ENCODE peak calls at places on chromosome 4, in six cellular contexts. R, U, M, C, P and N are unnamed samples.

GRCh38 chr4:19739101-19739651 is 512.5 kb upstream of the SLIT2 start:
- DNase-seq in R (peak; percentile 78), U (no peak), M (no peak), C (no peak), P (no peak), N (no peak)

GRCh38 chr4:27387706-27388105 is 527.1 kb downstream of the STIM2 start:
- DNase-seq in R (no peak), U (no peak), M (no peak), C (no peak), P (no peak), N (no peak)

GRCh38 chr4:3773552-3774001 is 7.4 kb downstream of the ADRA2C start:
- DNase-seq in R (no peak), U (no peak), M (no peak), C (peak; percentile 44), P (no peak), N (no peak)

GRCh38 chr4:85650908-85651307 is 176.0 kb downstream of the ARHGAP24 start:
- DNase-seq in R (no peak), U (no peak), M (no peak), C (no peak), P (no peak), N (no peak)

GRCh38 chr4:145881991-145882390 is 56.6 kb downstream of the ZNF827 start:
- DNase-seq in R (no peak), U (no peak), M (no peak), C (no peak), P (no peak), N (no peak)

GRCh38 chr4:4541040-4541631 is 712 bp downstream of the STX18 start:
- DNase-seq in R (no peak), U (no peak), M (peak; percentile 36), C (peak; percentile 60), P (no peak), N (no peak)

GRCh38 chr4:71709961-71710360 is 73.9 kb downstream of the GC start:
- DNase-seq in R (no peak), U (no peak), M (no peak), C (no peak), P (no peak), N (peak; percentile 5)

GRCh38 chr4:151304755-151305154 is 20.6 kb downstream of the SH3D19 start:
- DNase-seq in R (no peak), U (no peak), M (no peak), C (no peak), P (no peak), N (no peak)

GRCh38 chr4:55553442-55553841 is 6.7 kb upstream of the CLOCK start:
- DNase-seq in R (no peak), U (no peak), M (no peak), C (peak; percentile 67), P (peak; percentile 48), N (no peak)

GRCh38 chr4:13640149-13640671 is 12.7 kb upstream of the BOD1L1 start:
- DNase-seq in R (no peak), U (peak; percentile 77), M (no peak), C (no peak), P (no peak), N (peak; percentile 7)

GRCh38 chr4:175998782-175999181 is 66.9 kb upstream of the WDR17 start:
- DNase-seq in R (peak; percentile 47), U (peak; percentile 48), M (no peak), C (no peak), P (peak; percentile 72), N (no peak)

GRCh38 chr4:175997291-175997690 is 68.3 kb upstream of the WDR17 start:
- DNase-seq in R (no peak), U (no peak), M (no peak), C (no peak), P (no peak), N (no peak)

GRCh38 chr4:176002007-176002623 is 63.5 kb upstream of the WDR17 start:
- DNase-seq in R (peak; percentile 18), U (peak; percentile 16), M (no peak), C (no peak), P (peak; percentile 78), N (no peak)

GRCh38 chr4:175999944-176000343 is 65.7 kb upstream of the WDR17 start:
- DNase-seq in R (no peak), U (no peak), M (no peak), C (no peak), P (no peak), N (no peak)

DNA sequence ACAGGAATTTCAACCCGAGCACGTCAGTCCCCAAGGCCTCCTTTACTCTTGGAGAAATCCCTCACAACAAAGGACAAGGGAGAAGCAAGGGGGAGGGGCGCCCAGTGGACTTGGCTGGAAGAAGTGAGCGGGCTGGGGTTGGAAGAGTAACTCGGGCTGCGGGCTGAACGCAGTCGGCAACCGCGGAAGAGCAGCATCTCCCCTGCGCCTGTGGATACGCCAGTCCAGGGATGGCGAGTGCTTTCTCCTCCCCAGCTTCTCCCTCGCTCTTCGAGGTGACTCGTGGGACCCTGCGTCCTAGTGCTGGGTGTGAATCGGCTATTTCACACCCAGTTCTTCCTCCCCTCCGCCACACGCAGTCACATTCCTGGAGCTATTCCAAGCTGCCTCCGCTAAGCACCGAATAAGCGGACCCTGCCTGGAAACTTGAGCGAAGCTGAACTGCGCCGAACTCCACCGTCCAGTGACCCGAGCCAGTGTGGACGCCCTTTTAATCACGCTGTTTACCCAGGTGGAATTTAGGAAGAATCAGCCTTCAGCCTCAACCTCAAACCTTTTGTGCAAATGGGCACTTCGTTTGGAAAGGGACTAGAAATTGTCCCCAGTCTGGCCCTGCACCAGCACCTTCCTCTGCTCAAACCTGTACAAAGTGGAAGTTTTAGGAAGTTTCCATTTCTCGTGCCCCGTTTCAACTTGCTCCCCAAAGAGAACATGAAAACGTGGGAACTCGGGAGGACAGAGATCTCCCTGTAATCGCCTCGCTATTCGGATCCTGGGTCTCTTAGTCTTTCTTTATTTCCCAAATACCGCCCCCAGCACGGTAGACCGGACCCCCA is 64.3 kb upstream of the WDR17 start:
- DNase-seq in R (peak; percentile 15), U (peak; percentile 60), M (no peak), C (no peak), P (peak; percentile 76), N (no peak)
- TF ChIP-seq ZNF274 in R (no peak), U (no peak), M (no peak), C (no peak), P (no peak), N (no peak)

DNA sequence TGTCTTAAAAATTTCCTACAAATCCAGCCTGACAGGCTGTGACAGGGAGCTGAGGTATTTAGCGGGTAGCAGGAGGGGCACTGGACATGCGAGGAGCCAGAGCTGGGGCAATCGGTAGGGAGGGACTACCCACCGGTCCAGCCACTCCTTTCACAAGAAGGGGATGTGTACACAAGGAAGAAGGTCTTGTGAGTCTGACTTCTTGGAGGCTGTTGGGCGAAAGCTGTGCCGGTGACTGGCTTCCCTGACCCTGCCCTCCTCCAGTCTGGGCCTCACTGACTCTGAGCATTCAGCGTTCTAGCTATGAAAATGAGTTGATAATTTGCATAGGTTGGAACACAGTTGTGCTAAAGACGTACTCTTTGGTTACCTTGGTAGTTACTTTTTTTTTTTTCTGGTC is 12.7 kb upstream of the CXCL8 start:
- DNase-seq in R (no peak), U (no peak), M (no peak), C (no peak), P (no peak), N (no peak)
- TF ChIP-seq ZNF274 in R (no peak), U (no peak), M (no peak), C (no peak), P (no peak), N (no peak)

DNA sequence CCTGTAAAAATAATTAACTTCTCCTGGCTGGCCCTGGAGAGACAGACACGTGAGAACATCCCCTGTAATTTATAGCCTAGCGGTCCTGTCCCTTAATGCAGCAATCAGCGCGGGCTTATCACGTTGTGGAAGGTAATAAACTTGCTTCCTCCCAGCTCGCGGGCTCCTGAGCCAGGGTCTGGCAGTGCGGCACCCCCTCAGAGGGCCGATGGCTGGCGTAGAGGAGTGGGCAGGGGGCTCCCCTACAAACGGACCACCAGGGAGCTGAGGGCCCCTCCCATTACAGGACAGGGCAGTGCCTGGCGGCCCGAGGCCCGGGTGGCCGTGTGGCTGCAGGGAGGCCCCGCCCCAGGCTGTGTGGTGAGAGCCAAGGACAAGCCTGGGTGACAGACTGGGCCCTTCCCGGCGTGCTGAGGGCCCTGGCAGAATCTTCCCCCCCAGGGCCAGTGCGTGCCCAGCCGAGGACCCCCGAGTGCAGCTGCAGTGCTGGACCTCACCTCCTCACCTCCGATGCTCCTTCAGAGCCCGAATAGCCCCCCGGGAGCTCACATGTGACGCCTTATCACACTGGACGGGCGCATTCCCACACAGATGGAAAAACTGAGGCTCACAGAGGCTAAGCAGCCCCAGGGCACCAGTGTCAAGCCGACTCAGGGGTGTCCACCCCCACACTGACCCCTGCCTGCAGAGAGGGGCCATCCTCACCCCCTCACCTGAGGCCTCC is 84.8 kb upstream of the NKX1-1 start:
- DNase-seq in R (no peak), U (no peak), M (no peak), C (no peak), P (no peak), N (no peak)
- TF ChIP-seq ZNF274 in R (no peak), U (no peak), M (no peak), C (no peak), P (no peak), N (no peak)

GRCh38 chr4:148254818-148255366 is 187.3 kb downstream of the NR3C2 start:
- DNase-seq in R (no peak), U (no peak), M (no peak), C (no peak), P (no peak), N (no peak)

GRCh38 chr4:148258526-148258925 is 183.7 kb downstream of the NR3C2 start:
- DNase-seq in R (no peak), U (no peak), M (no peak), C (no peak), P (no peak), N (no peak)

GRCh38 chr4:148248824-148249223 is 193.4 kb downstream of the NR3C2 start:
- DNase-seq in R (no peak), U (no peak), M (no peak), C (no peak), P (no peak), N (no peak)

GRCh38 chr4:148253748-148254147 is 188.5 kb downstream of the NR3C2 start:
- DNase-seq in R (no peak), U (no peak), M (no peak), C (no peak), P (no peak), N (no peak)
- TF ChIP-seq ZNF274 in R (no peak), U (no peak), M (no peak), C (no peak), P (no peak), N (no peak)

GRCh38 chr4:147481577-147482109 is 746 bp downstream of the EDNRA start:
- DNase-seq in R (no peak), U (peak; percentile 1), M (no peak), C (no peak), P (peak; percentile 61), N (no peak)

GRCh38 chr4:147479817-147480216 is 1.1 kb upstream of the EDNRA start:
- DNase-seq in R (no peak), U (no peak), M (no peak), C (no peak), P (no peak), N (no peak)

GRCh38 chr4:147480502-147480890 is 401 bp upstream of the EDNRA start:
- DNase-seq in R (no peak), U (no peak), M (no peak), C (no peak), P (peak; percentile 47), N (no peak)

GRCh38 chr4:147482281-147482680 is 1.4 kb downstream of the EDNRA start:
- DNase-seq in R (no peak), U (no peak), M (no peak), C (no peak), P (no peak), N (no peak)

GRCh38 chr4:147480891-147481576 is at the start of gene EDNRA:
- DNase-seq in R (no peak), U (peak; percentile 6), M (no peak), C (no peak), P (peak; percentile 66), N (no peak)
- TF ChIP-seq ZNF274 in R (no peak), U (no peak), M (no peak), C (no peak), P (no peak), N (no peak)

GRCh38 chr4:159102623-159103405 is at the start of gene RAPGEF2:
- DNase-seq in R (peak; percentile 89), U (peak; percentile 71), M (peak; percentile 52), C (peak; percentile 84), P (peak; percentile 91), N (peak; percentile 96)
- TF ChIP-seq ZNF274 in R (no peak), U (no peak), M (no peak), C (no peak), P (no peak), N (no peak)